ENCODE peak calls at places on chromosomes 16 and 17, in eight cellular contexts. E is CD4-positive, alpha-beta T cell; H is tibial nerve; R is Daoy; W is NT2/D1; F is mesenteric fat pad; I is frontal cortex; D is transverse colon. S is an unnamed sample.

GRCh38 chr16:85417156-85417860 is 195.8 kb upstream of the GSE1 start:
- DNase-seq in E (no peak), H (no peak), R (no peak), W (no peak), F (no peak), I (no peak), D (no peak), S (no peak)

GRCh38 chr16:54467398-54467797 is 180.8 kb upstream of the IRX3 start:
- DNase-seq in E (no peak), H (no peak), R (no peak), W (no peak), F (no peak), I (no peak), D (no peak), S (no peak)

GRCh38 chr17:43641416-43641815 is 20.3 kb downstream of the MEOX1 start:
- DNase-seq in E (no peak), H (no peak), R (no peak), W (no peak), F (no peak), I (no peak), D (no peak), S (no peak)

GRCh38 chr17:35537569-35538209 is at the start of gene SLFN12L:
- DNase-seq in E (no peak), H (no peak), R (no peak), W (no peak), F (no peak), I (no peak), D (no peak), S (no peak)

GRCh38 chr17:2644971-2645370 is 51.5 kb downstream of the PAFAH1B1 start:
- DNase-seq in E (no peak), H (no peak), R (no peak), W (no peak), F (no peak), I (no peak), D (no peak), S (no peak)

GRCh38 chr17:38890410-38890746 is 20.5 kb downstream of the LASP1 start:
- DNase-seq in E (no peak), H (no peak), R (no peak), W (no peak), F (no peak), I (no peak), D (no peak), S (no peak)

GRCh38 chr17:50452627-50453300 is 15.9 kb downstream of the CHAD start:
- DNase-seq in E (no peak), H (no peak), R (no peak), W (no peak), F (no peak), I (no peak), D (peak; percentile 82), S (no peak)

GRCh38 chr17:79905832-79906231 is 66.6 kb upstream of the CBX4 start:
- DNase-seq in E (no peak), H (no peak), R (peak; percentile 42), W (no peak), F (no peak), I (no peak), D (no peak), S (no peak)

GRCh38 chr17:5467416-5467815 is 1.4 kb downstream of the DHX33 start:
- DNase-seq in E (no peak), H (no peak), R (no peak), W (no peak), F (no peak), I (no peak), D (no peak), S (no peak)

GRCh38 chr16:495127-495748 is 32.3 kb upstream of the CAPN15 start:
- DNase-seq in E (no peak), H (peak; percentile 14), R (peak; percentile 34), W (peak; percentile 63), F (no peak), I (no peak), D (peak; percentile 36), S (no peak)

GRCh38 chr17:44540246-44541084 is 16.8 kb upstream of the FZD2 start:
- DNase-seq in E (no peak), H (no peak), R (no peak), W (no peak), F (no peak), I (no peak), D (no peak), S (no peak)

GRCh38 chr16:23635958-23636357 is 5.2 kb downstream of the PALB2 start:
- DNase-seq in E (no peak), H (no peak), R (no peak), W (no peak), F (no peak), I (no peak), D (no peak), S (no peak)

GRCh38 chr17:21240375-21241055 is 12.7 kb downstream of the NATD1 start:
- DNase-seq in E (no peak), H (no peak), R (no peak), W (no peak), F (no peak), I (no peak), D (no peak), S (no peak)

GRCh38 chr17:63042443-63042842 is 76.4 kb downstream of the TANC2 start:
- DNase-seq in E (no peak), H (no peak), R (no peak), W (no peak), F (no peak), I (no peak), D (no peak), S (no peak)

GRCh38 chr17:45092932-45093430 is 31.9 kb downstream of the NMT1 start:
- DNase-seq in E (no peak), H (peak; percentile 82), R (peak; percentile 97), W (no peak), F (no peak), I (peak; percentile 75), D (peak; percentile 64), S (no peak)

GRCh38 chr16:6428861-6429260 is 903.8 kb upstream of the RBFOX1 start:
- DNase-seq in E (no peak), H (no peak), R (no peak), W (no peak), F (no peak), I (no peak), D (no peak), S (peak; percentile 26)

GRCh38 chr16:46885960-46886763 is 2.0 kb downstream of the GPT2 start:
- DNase-seq in E (no peak), H (peak; percentile 17), R (no peak), W (no peak), F (no peak), I (no peak), D (no peak), S (no peak)

GRCh38 chr16:17435324-17435723 is 35.4 kb downstream of the XYLT1 start:
- DNase-seq in E (no peak), H (no peak), R (no peak), W (no peak), F (no peak), I (no peak), D (no peak), S (no peak)

GRCh38 chr17:27898096-27898495 is 4.9 kb upstream of the LYRM9 start:
- DNase-seq in E (no peak), H (no peak), R (no peak), W (no peak), F (no peak), I (no peak), D (no peak), S (no peak)

GRCh38 chr17:55726440-55726839 is 3.8 kb upstream of the TMEM100 start:
- DNase-seq in E (no peak), H (peak; percentile 79), R (peak; percentile 65), W (no peak), F (no peak), I (no peak), D (peak; percentile 17), S (no peak)

GRCh38 chr17:57459286-57459915 is 203.1 kb downstream of the MSI2 start:
- DNase-seq in E (no peak), H (no peak), R (peak; percentile 79), W (no peak), F (no peak), I (no peak), D (no peak), S (no peak)

GRCh38 chr17:80068301-80069160 is 32.1 kb downstream of the CCDC40 start:
- DNase-seq in E (no peak), H (peak; percentile 51), R (peak; percentile 20), W (no peak), F (no peak), I (no peak), D (no peak), S (no peak)

GRCh38 chr17:65283704-65284103 is 146.5 kb downstream of the RGS9 start:
- DNase-seq in E (no peak), H (no peak), R (peak; percentile 51), W (no peak), F (no peak), I (no peak), D (peak; percentile 70), S (no peak)

GRCh38 chr17:49260011-49260921 is 29.7 kb upstream of the PHOSPHO1 start:
- DNase-seq in E (peak; percentile 44), H (peak; percentile 24), R (peak; percentile 78), W (no peak), F (peak; percentile 93), I (peak; percentile 51), D (peak; percentile 52), S (no peak)

GRCh38 chr17:44222112-44222869 is 2.8 kb upstream of the UBTF start:
- DNase-seq in E (peak; percentile 39), H (peak; percentile 79), R (peak; percentile 74), W (no peak), F (peak; percentile 92), I (peak; percentile 85), D (peak; percentile 83), S (no peak)

GRCh38 chr16:12613131-12613991 is 190.3 kb downstream of the CPPED1 start:
- DNase-seq in E (no peak), H (no peak), R (peak; percentile 85), W (peak; percentile 48), F (no peak), I (no peak), D (peak; percentile 14), S (no peak)

GRCh38 chr16:14015948-14016347 is 55.2 kb upstream of the MRTFB start:
- DNase-seq in E (no peak), H (no peak), R (peak; percentile 72), W (no peak), F (no peak), I (no peak), D (no peak), S (no peak)

GRCh38 chr16:63714876-63715275 is 1407.0 kb downstream of the CDH11 start:
- DNase-seq in E (no peak), H (no peak), R (no peak), W (peak; percentile 56), F (no peak), I (no peak), D (no peak), S (no peak)

GRCh38 chr16:89031715-89032659 is 55.0 kb upstream of the CBFA2T3 start:
- DNase-seq in E (peak; percentile 53), H (peak; percentile 28), R (no peak), W (no peak), F (no peak), I (no peak), D (peak; percentile 56), S (no peak)

GRCh38 chr16:59878479-59878878 is 1144.4 kb upstream of the GOT2 start:
- DNase-seq in E (no peak), H (no peak), R (no peak), W (no peak), F (no peak), I (no peak), D (no peak), S (no peak)

GRCh38 chr16:2937170-2937569 is 25.4 kb downstream of the FLYWCH1 start:
- DNase-seq in E (no peak), H (no peak), R (no peak), W (no peak), F (no peak), I (no peak), D (no peak), S (no peak)

GRCh38 chr16:28537076-28537475 is 1.7 kb downstream of the NUPR1 start:
- DNase-seq in E (no peak), H (no peak), R (no peak), W (no peak), F (no peak), I (no peak), D (no peak), S (no peak)

GRCh38 chr16:28925386-28926228 is 569 bp upstream of the RABEP2 start:
- DNase-seq in E (peak; percentile 75), H (peak; percentile 48), R (peak; percentile 80), W (peak; percentile 58), F (peak; percentile 92), I (no peak), D (peak; percentile 76), S (no peak)

S was measured in NCI-H187 treated with DMSO at 0.1 percent for 48 hours.